ENCODE peak calls at places on chromosome X, in five cellular contexts. X is thyroid gland, U is mammary epithelial cell, S is AG10803, V is AG04450. F is an unnamed sample.

GRCh38 chrX:133258481-133258880 is 40.3 kb upstream of the TFDP3 start:
- DNase-seq in V (peak), X (no peak), S (peak), U (peak), F (no peak)

GRCh38 chrX:46588263-46588662 is 14.7 kb downstream of the CHST7 start:
- DNase-seq in U (no peak), V (no peak), X (peak), S (peak), F (no peak)

GRCh38 chrX:27680726-27681125 is 90.6 kb downstream of the DCAF8L2 start:
- DNase-seq in V (peak), S (no peak), U (peak), X (no peak), F (no peak)

GRCh38 chrX:63920875-63921274 is 135.9 kb upstream of the ARHGEF9 start:
- DNase-seq in S (no peak), U (no peak), V (no peak), X (no peak), F (no peak)

GRCh38 chrX:120023259-120023658 is 54.2 kb downstream of the RHOXF2B start:
- DNase-seq in X (no peak), U (no peak), V (no peak), S (no peak), F (no peak)

GRCh38 chrX:38313190-38313589 is 14.1 kb downstream of the RPGR start:
- DNase-seq in S (peak), V (no peak), U (peak), X (no peak), F (no peak)

GRCh38 chrX:135416546-135416945 is 5.2 kb upstream of the SMIM10L2A start:
- DNase-seq in U (peak), X (no peak), V (no peak), S (no peak), F (no peak)

GRCh38 chrX:147978931-147979330 is 2.2 kb upstream of the FMR1NB start:
- DNase-seq in S (no peak), V (no peak), X (no peak), U (peak), F (no peak)

GRCh38 chrX:8879750-8880149 is 78.6 kb upstream of the FAM9A start:
- DNase-seq in V (no peak), S (no peak), X (peak), U (peak), F (no peak)

GRCh38 chrX:139832728-139833309 is 100.0 kb downstream of the ATP11C start:
- DNase-seq in X (no peak), V (no peak), S (no peak), U (no peak), F (no peak)

GRCh38 chrX:65581661-65582339 is 47.2 kb upstream of the LAS1L start:
- DNase-seq in U (peak), S (peak), V (peak), X (peak), F (peak)

GRCh38 chrX:46333550-46333949 is 211.7 kb downstream of the ZNF674 start:
- DNase-seq in X (no peak), S (no peak), V (no peak), U (peak), F (no peak)

GRCh38 chrX:37370499-37371141 is 21.5 kb downstream of the PRRG1 start:
- DNase-seq in V (no peak), X (no peak), U (no peak), S (no peak), F (no peak)

GRCh38 chrX:140163376-140164159 is 198.2 kb upstream of the CXorf66 start:
- DNase-seq in U (no peak), V (no peak), X (no peak), S (peak), F (no peak)

GRCh38 chrX:133468081-133468480 is 52.8 kb upstream of the GPC4 start:
- DNase-seq in X (no peak), U (no peak), S (no peak), V (no peak), F (no peak)

GRCh38 chrX:73852022-73852421 is 289.0 kb downstream of the CHIC1 start:
- DNase-seq in S (no peak), V (no peak), X (no peak), U (no peak), F (no peak)

GRCh38 chrX:154027003-154027402 is 7.3 kb upstream of the IRAK1 start:
- DNase-seq in S (no peak), V (no peak), X (no peak), U (no peak), F (no peak)

GRCh38 chrX:96538104-96538725 is 146.4 kb upstream of the DIAPH2 start:
- DNase-seq in U (peak), X (no peak), S (no peak), V (no peak), F (no peak)

GRCh38 chrX:115559672-115560071 is 1.3 kb upstream of the PLS3 start:
- DNase-seq in V (no peak), U (no peak), S (no peak), X (no peak), F (no peak)

GRCh38 chrX:12693754-12694153 is 97.5 kb upstream of the PRPS2 start:
- DNase-seq in S (no peak), V (no peak), X (no peak), U (no peak), F (no peak)

GRCh38 chrX:119121341-119121740 is 6.3 kb downstream of the KIAA1210 start:
- DNase-seq in V (no peak), X (no peak), S (peak), U (no peak), F (no peak)

GRCh38 chrX:37854148-37854547 is 6.8 kb upstream of the DYNLT3 start:
- DNase-seq in S (no peak), V (no peak), U (peak), X (no peak), F (no peak)

GRCh38 chrX:70878925-70879324 is 29.6 kb downstream of the TEX11 start:
- DNase-seq in V (no peak), S (no peak), U (no peak), X (no peak), F (no peak)

GRCh38 chrX:115642895-115643530 is 82.0 kb downstream of the PLS3 start:
- DNase-seq in X (no peak), S (peak), U (peak), V (peak), F (peak)

GRCh38 chrX:136457303-136457917 is 30.3 kb upstream of the BRS3 start:
- DNase-seq in U (no peak), V (no peak), X (no peak), S (no peak), F (no peak)

GRCh38 chrX:52574416-52575275 is 57.8 kb upstream of the XAGE1B start:
- DNase-seq in U (peak), X (peak), S (peak), V (peak), F (peak)

GRCh38 chrX:108199691-108200090 is 108.1 kb downstream of the ATG4A start:
- DNase-seq in U (peak), X (no peak), S (peak), V (no peak), F (no peak)

GRCh38 chrX:3712080-3712869 is 1.2 kb downstream of the PRKX start:
- DNase-seq in S (peak), X (peak), U (peak), V (no peak), F (no peak)

GRCh38 chrX:100407784-100408642 is 2.1 kb downstream of the PCDH19 start:
- DNase-seq in V (no peak), S (no peak), U (no peak), X (no peak), F (no peak)

GRCh38 chrX:24339911-24340310 is 20.5 kb upstream of the SUPT20HL1 start:
- DNase-seq in X (no peak), S (no peak), U (no peak), V (no peak), F (no peak)

GRCh38 chrX:124023838-124024238 is 62.3 kb downstream of the STAG2 start:
- DNase-seq in S (peak), U (peak), X (no peak), V (no peak), F (no peak)

GRCh38 chrX:53442322-53442631 is 8.1 kb upstream of the HSD17B10 start:
- DNase-seq in U (no peak), X (no peak), S (no peak), V (no peak), F (no peak)

GRCh38 chrX:4179031-4179430 is 465.6 kb upstream of the PRKX start:
- DNase-seq in S (no peak), V (no peak), X (no peak), U (no peak), F (no peak)

GRCh38 chrX:23902419-23902818 is 5.3 kb downstream of the APOO start:
- DNase-seq in X (no peak), U (peak), V (no peak), S (peak), F (no peak)

GRCh38 chrX:74505437-74505836 is 84.1 kb downstream of the SLC16A2 start:
- DNase-seq in V (no peak), U (no peak), X (peak), S (no peak), F (no peak)

GRCh38 chrX:57453901-57454300 is 137.9 kb upstream of the ZXDB start:
- DNase-seq in V (no peak), S (peak), U (peak), X (peak), F (no peak)

GRCh38 chrX:153635788-153636668 is 11.0 kb upstream of the DUSP9 start:
- DNase-seq in U (no peak), S (no peak), V (no peak), X (peak), F (no peak)

GRCh38 chrX:40169193-40170086 is 71.7 kb upstream of the BCOR start:
- DNase-seq in S (peak), X (peak), V (peak), U (no peak), F (no peak)
- H3K4me3 ChIP-seq in S (no peak), X (no peak), V (no peak), U (no peak), F (no peak)

GRCh38 chrX:40468033-40468979 is 112.5 kb upstream of the ATP6AP2 start:
- DNase-seq in X (peak), V (no peak), U (peak), S (peak), F (no peak)
- TF ChIP-seq CTCF in X (peak), V (no peak), U (peak), S (peak), F (peak)

DNA sequence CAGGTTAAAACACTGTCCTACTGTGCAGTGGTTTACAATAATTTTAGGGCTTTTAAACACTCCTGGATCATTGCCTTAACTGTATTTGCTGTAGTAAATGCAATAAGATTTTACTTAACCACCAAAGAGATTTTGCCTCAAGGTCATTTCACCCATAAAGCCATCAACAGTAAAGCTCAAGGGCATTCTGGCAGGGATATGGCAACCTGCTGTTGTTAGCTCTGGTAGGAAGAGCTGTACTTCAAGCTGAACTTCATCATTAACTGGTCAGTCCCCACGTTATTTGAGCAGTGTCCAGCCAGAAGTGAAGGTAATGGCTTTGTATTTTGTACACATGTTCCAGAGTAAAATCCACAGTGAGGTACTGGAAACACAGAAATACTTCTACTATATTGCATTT is 26.9 kb upstream of the MAOA start:
- DNase-seq in U (no peak), S (no peak), X (no peak), V (no peak), F (no peak)
- H3K4me3 ChIP-seq in U (no peak), S (no peak), X (no peak), V (no peak), F (no peak)

GRCh38 chrX:5916945-5917344 is 311.7 kb downstream of the NLGN4X start:
- DNase-seq in V (no peak), X (no peak), U (no peak), S (no peak), F (no peak)
- TF ChIP-seq CTCF in V (no peak), X (no peak), U (peak), S (no peak), F (no peak)

DNA sequence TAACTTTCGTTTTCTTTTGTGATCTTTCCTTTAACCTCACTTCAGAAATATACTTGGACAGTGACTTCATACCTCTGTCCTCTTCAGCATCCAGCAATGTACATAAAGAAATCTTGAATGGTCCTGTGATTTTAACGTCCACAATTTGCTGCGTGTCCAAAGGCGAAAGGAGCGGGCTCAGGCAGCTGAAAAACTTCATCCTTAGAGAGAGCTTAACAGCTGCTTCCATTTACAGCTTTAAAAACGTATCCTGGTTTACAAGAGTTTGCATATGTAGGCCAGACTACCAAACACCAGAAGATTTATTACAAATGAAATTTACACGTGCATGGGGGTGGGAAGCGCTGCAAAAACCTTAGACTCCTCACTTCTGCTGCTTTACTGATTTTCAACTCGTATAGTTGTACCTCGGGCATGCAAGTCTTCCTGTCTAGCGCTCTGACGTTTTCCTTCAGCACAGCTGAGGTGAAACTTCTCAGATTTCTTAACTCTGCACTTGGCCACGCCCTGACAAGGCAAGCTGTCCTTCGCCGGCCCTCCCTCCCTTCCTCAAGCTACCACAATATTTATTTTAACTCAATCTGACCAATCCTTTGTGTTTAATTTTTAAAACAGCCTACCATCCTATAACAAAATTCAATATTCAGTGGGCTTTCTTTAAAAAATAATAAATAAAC is 406.4 kb downstream of the FAM47A start:
- DNase-seq in X (peak), V (no peak), S (no peak), U (peak), F (no peak)
- H3K4me3 ChIP-seq in X (peak), V (no peak), S (no peak), U (peak), F (no peak)

DNA sequence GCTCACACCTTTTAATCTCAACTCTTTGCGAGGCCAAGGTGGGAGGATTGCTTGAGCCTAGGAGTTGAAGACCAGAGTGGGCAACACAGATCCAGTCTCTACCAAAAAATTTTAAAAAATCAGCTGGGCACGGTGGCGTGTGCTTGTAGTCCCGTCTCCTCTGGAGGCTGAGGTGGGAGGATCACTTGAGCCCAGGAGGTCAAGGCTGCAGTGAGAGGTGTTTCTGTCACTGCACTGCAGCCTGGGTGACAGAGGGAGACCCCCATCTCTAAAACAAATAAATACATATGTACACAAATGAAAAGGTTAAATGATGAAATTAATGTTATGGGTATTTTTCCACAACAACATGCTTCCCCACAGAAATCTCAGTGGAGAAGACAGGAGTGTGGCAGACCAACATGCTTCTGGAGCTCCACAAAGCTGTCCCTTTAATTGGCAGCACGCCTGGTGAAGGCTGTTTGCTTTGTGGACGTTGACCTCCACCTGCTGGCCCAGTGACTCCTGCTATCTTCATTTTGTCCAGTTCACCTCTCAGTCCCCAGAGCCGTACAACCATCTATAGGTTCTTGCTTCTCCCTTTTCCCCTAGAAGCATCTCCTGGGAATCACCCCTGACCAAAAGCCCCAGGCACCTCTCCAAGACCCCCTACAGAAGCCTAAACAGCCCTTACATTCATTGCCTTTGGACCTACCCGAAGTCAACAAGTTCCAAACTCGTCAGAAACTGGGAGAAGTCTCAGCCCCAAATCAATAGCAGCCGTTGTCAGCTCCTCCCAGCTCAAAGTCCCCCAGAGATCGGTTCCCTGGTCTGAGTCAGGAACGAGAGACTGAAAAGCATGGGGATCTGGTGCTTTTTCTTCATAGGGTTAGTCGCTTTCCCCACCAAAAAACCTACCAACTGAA is 36.4 kb upstream of the CD99 start:
- DNase-seq in S (no peak), U (no peak), X (no peak), V (no peak), F (no peak)
- TF ChIP-seq CTCF in S (no peak), U (no peak), X (no peak), V (no peak), F (no peak)

DNA sequence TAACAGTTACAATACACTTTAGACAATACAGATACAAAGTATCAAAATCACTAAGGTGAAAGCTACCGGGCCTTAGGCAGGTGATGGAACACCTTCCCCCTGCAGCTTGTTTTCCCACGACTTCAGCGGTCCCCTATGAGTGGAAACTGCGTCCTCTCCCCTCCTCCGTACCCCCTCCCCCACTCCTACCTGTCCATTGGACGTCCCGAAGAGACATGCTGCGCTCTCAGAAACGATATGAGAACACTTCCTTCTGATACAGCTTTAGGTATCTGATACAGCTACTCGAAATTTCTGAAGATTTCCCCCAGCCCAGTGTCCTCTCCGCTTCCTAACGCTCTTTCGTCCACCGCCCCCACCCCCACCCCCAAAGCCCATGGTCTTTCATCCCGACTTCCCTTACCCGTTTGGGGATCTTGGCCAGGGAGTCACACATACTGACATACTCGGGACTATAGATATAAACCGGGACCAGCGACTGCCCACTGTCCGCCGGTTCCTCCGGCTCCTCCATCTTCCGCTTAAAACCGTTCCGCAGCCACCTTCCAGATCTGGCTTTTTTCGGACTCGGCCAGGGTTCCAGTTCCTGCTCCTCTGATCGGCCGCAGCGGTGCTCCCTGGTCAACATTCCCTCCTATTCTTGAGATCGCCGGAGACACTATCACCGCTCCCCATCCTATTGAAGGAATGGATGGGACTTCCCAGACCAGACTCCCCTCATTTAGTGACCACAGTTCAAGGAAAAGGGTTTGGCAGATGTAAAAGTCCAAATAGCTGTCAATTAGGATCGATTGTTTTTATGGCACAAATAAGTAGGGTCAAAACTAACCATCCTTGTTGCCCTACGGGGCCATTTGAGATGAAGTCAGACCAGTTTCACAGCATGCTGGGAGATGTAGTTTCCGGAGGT is at the start of gene HDAC8:
- DNase-seq in X (peak), V (peak), U (peak), S (peak), F (peak)
- H3K4me3 ChIP-seq in X (peak), V (peak), U (peak), S (peak), F (peak)

GRCh38 chrX:44544036-44544435 is 1.4 kb upstream of the FUNDC1 start:
- DNase-seq in V (no peak), X (no peak), S (no peak), U (no peak), F (no peak)

DNA sequence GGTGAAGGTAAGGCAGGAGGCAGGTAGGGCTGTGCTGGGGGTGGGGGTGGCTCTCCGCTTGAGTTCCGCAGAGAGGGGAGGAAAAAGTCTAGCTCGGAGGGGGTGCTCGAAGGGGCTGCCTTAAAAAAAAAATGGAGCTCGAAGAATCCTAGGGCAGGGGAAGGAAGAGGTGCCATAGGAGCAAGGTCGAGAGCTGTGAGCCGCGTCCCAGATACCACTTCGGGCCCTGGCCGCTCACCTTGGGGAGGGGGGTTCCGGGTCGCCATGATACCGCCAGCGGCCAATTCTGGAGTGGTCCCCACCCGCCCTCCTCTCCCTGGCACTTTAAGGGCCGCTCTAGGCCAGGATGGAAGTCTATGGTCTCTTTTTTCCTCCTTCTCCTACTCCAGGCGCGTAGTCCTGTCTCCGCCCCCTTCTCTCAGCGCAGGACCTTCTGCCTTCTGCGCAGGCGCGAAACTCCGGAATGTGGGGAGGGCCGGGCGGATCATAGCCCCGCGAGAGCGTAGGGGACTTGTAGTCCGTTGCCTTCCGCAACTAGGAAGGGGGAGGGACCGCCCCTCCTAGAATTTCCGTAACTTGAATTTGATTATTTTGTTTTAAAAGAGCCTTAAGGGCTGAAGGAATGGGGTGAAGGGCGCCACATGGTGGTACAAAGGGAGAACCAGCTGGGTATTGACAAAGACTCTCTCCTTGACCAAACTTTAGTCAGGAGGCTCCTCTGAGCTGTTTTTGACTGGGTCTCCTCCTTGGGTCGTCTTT is at the start of gene FUNDC1:
- DNase-seq in U (peak), S (peak), V (peak), X (peak), F (peak)
- TF ChIP-seq CTCF in U (peak), S (peak), V (peak), X (peak), F (peak)